ENCODE peak calls at places on chromosomes 5 and 9, in eight cellular contexts. W is lung; Y is WERI-Rb-1; X is transverse colon; V is psoas muscle; M is stomach; L is CD4-positive, alpha-beta memory T cell; K is left ventricle myocardium inferior. H is an unnamed sample.

GRCh38 chr9:123000371-123001068 is 32.9 kb upstream of the GPR21 start:
- DNase-seq in K (no peak), X (no peak), Y (no peak), L (no peak), W (no peak), M (no peak), V (no peak), H (no peak)

GRCh38 chr9:18495065-18495464 is 21.1 kb downstream of the ADAMTSL1 start:
- DNase-seq in K (no peak), M (no peak), Y (no peak), X (no peak), V (no peak), L (no peak), W (no peak), H (no peak)

GRCh38 chr5:56095579-56096102 is 100.9 kb upstream of the IL6ST start:
- DNase-seq in K (no peak), X (no peak), V (no peak), Y (no peak), M (no peak), W (no peak), L (no peak), H (no peak)

GRCh38 chr5:40355181-40355580 is 324.5 kb upstream of the PTGER4 start:
- DNase-seq in M (no peak), X (no peak), L (no peak), Y (no peak), K (no peak), V (no peak), W (no peak), H (no peak)

GRCh38 chr9:93843396-93843795 is 111.8 kb downstream of the BARX1 start:
- DNase-seq in X (no peak), Y (no peak), K (no peak), W (no peak), M (no peak), V (no peak), L (no peak), H (no peak)

GRCh38 chr5:14914603-14915277 is 43.2 kb upstream of the ANKH start:
- DNase-seq in V (no peak), Y (no peak), W (no peak), K (no peak), X (no peak), M (no peak), L (no peak), H (no peak)

GRCh38 chr9:91320299-91320698 is 41.4 kb downstream of the AUH start:
- DNase-seq in M (no peak), X (no peak), Y (no peak), K (no peak), L (no peak), V (no peak), W (no peak), H (no peak)

GRCh38 chr5:64939772-64940510 is 171.2 kb downstream of the CWC27 start:
- DNase-seq in L (no peak), Y (no peak), V (no peak), M (peak; percentile 64), X (peak; percentile 16), W (peak; percentile 64), K (peak; percentile 12), H (peak; percentile 40)

GRCh38 chr5:45205403-45205961 is 396.7 kb downstream of the MRPS30 start:
- DNase-seq in X (no peak), W (no peak), L (no peak), M (no peak), K (no peak), V (no peak), Y (no peak), H (no peak)

GRCh38 chr5:146388418-146388817 is 49.8 kb downstream of the POU4F3 start:
- DNase-seq in L (no peak), K (no peak), W (no peak), X (no peak), V (no peak), Y (no peak), M (no peak), H (peak; percentile 55)

GRCh38 chr5:65062684-65063083 is 294.0 kb downstream of the CWC27 start:
- DNase-seq in K (no peak), M (no peak), L (no peak), W (no peak), X (no peak), V (peak; percentile 22), Y (peak; percentile 17), H (peak; percentile 57)

GRCh38 chr9:121735065-121735791 is 83.8 kb downstream of the DAB2IP start:
- DNase-seq in L (no peak), Y (peak; percentile 48), X (peak; percentile 58), W (no peak), M (no peak), V (no peak), K (no peak), H (no peak)

GRCh38 chr9:88974641-88975040 is 16.6 kb upstream of the S1PR3 start:
- DNase-seq in L (no peak), V (no peak), M (no peak), W (no peak), Y (peak; percentile 24), X (no peak), K (no peak), H (no peak)

GRCh38 chr5:172541119-172541763 is 86.9 kb upstream of the SH3PXD2B start:
- DNase-seq in M (no peak), K (no peak), Y (no peak), L (no peak), W (no peak), X (no peak), V (no peak), H (no peak)

DNA sequence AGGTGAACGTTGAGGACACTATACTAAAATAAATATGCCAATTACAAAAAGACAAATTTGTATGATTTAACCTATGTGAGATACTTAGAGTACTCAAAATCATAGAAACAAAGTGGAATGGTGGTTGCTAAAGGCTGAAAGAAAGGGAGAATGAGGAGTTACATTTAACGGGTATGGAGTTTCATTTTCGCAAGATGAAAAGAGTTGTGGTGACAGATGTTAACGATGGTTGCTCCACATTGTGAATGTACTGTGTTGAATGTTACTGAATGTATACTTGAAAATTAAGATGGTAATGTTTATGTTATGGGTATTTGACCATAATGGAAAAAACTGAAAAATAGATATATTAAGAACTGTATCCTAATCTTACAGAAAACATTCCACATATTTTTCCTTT is 51.3 kb upstream of the MOCS2 start:
- DNase-seq in K (no peak), L (no peak), Y (no peak), W (no peak), M (no peak), X (no peak), V (no peak), H (no peak)
- H3K36me3 ChIP-seq in K (no peaks in the 10 kb centered on the region), L (no peaks in the 10 kb centered on the region), Y (no peaks in the 10 kb centered on the region), W (no peaks in the 10 kb centered on the region), M (no peaks in the 10 kb centered on the region), X (no peaks in the 10 kb centered on the region), V (no peaks in the 10 kb centered on the region), H (no peaks in the 10 kb centered on the region)

GRCh38 chr9:13491493-13492424 is 212.3 kb upstream of the MPDZ start:
- DNase-seq in K (no peak), L (no peak), X (no peak), W (no peak), M (no peak), Y (no peak), V (no peak), H (no peak)
- H3K27ac ChIP-seq in K (peak overlapping the region; percentile 50), L (no peak overlapping the region), X (no peak overlapping the region), W (no peak overlapping the region), M (no peak overlapping the region), Y (no peak overlapping the region), V (no peak overlapping the region), H (no peak overlapping the region)

GRCh38 chr9:134234687-134235359 is 70.5 kb upstream of the RNU6ATAC start:
- DNase-seq in K (no peak), L (no peak), Y (no peak), V (no peak), M (no peak), W (no peak), X (no peak), H (no peak)
- H3K36me3 ChIP-seq in K (no peaks in the 10 kb centered on the region), L (no peaks in the 10 kb centered on the region), Y (no peaks in the 10 kb centered on the region), V (no peaks in the 10 kb centered on the region), M (no peaks in the 10 kb centered on the region), W (no peaks in the 10 kb centered on the region), X (no peaks in the 10 kb centered on the region), H (no peaks in the 10 kb centered on the region)

GRCh38 chr5:149999866-150000260 is 591 bp downstream of the TIGD6 start:
- DNase-seq in L (no peak), W (no peak), V (no peak), X (no peak), K (no peak), Y (no peak), M (no peak), H (no peak)
- H3K27ac ChIP-seq in L (peak overlapping the region; percentile 80), W (peak overlapping the region; percentile 98), V (peak overlapping the region; percentile 96), X (peak overlapping the region; percentile 93), K (peak overlapping the region; percentile 95), Y (peak overlapping the region; percentile 90), M (peak overlapping the region; percentile 76), H (peak overlapping the region; percentile 83)

DNA sequence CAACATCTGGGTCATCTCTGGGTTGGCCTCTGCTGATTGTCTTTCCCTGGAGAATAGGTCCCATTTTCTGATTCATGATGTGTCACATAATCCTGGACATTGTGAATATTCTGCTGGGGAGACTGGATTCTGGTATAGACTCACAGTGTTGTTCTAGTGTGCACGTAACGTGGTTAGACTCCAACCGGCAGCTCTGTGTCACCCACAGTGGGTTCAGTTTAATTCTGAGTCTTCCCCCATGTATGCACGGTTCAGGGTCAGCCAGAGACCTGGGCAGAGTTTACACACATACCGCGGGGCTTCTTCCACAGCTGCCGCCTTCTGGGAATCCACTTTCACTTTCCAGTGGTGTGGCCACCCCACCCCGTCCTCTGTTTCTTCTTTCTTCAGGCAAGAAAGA is 38.0 kb upstream of the LRRC14B start:
- DNase-seq in K (no peak), X (no peak), L (no peak), V (no peak), W (no peak), Y (no peak), M (no peak), H (peak; percentile 76)
- H3K36me3 ChIP-seq in K (no peaks in the 10 kb centered on the region), X (no peaks in the 10 kb centered on the region), L (no peaks in the 10 kb centered on the region), V (no peaks in the 10 kb centered on the region), W (no peaks in the 10 kb centered on the region), Y (no peaks in the 10 kb centered on the region), M (no peaks in the 10 kb centered on the region), H (no peaks in the 10 kb centered on the region)

H was measured in SJSA1.